ENCODE peak calls at places on chromosome 7, in eight cellular contexts. D is neural progenitor cell; L is mammary epithelial cell; I is CD8-positive, alpha-beta T cell; H is A549; N is AG04450; X is colonic mucosa; B is left ventricle myocardium inferior. J is an unnamed sample.

GRCh38 chr7:90828601-90829000 is 232.5 kb downstream of the CDK14 start:
- DNase-seq in H (no peak), D (no peak), X (no peak), L (peak), B (no peak), N (no peak), I (no peak), J (no peak)

GRCh38 chr7:77802557-77803410 is 4.2 kb downstream of the PHTF2 start:
- DNase-seq in H (no peak), X (no peak), I (no peak), L (no peak), D (no peak), N (no peak), B (no peak), J (no peak)

GRCh38 chr7:36132025-36132424 is 21.0 kb upstream of the EEPD1 start:
- DNase-seq in X (no peak), B (no peak), N (no peak), L (no peak), D (no peak), I (no peak), H (no peak), J (no peak)

GRCh38 chr7:139871820-139872219 is 42.8 kb downstream of the TBXAS1 start:
- DNase-seq in L (no peak), B (no peak), H (no peak), N (no peak), D (no peak), X (no peak), I (no peak), J (no peak)

GRCh38 chr7:68043546-68043945 is 1046.9 kb downstream of the TYW1 start:
- DNase-seq in B (no peak), D (no peak), I (no peak), H (no peak), L (no peak), N (no peak), X (no peak), J (no peak)

GRCh38 chr7:4694653-4695335 is 12.7 kb downstream of the FOXK1 start:
- DNase-seq in H (no peak), N (peak), B (peak), X (no peak), I (no peak), L (no peak), D (no peak), J (no peak)

GRCh38 chr7:26440253-26440992 is 148.8 kb downstream of the SNX10 start:
- DNase-seq in D (no peak), B (no peak), H (no peak), N (no peak), X (no peak), I (no peak), L (no peak), J (peak)

GRCh38 chr7:43569424-43569823 is 13.5 kb upstream of the STK17A start:
- DNase-seq in X (no peak), B (no peak), D (no peak), N (no peak), L (peak), H (no peak), I (no peak), J (no peak)

GRCh38 chr7:18420758-18421157 is 74.8 kb upstream of the HDAC9 start:
- DNase-seq in I (no peak), H (no peak), B (no peak), L (peak), X (no peak), D (no peak), N (no peak), J (peak)

GRCh38 chr7:154553711-154554265 is 449.1 kb downstream of the PAXIP1 start:
- DNase-seq in X (no peak), D (no peak), N (no peak), I (no peak), B (no peak), L (no peak), H (no peak), J (no peak)

GRCh38 chr7:118877187-118877586 is 652.7 kb downstream of the ANKRD7 start:
- DNase-seq in X (no peak), B (no peak), H (no peak), I (no peak), L (no peak), N (no peak), D (no peak), J (no peak)

GRCh38 chr7:101804642-101805401 is 12.6 kb upstream of the CUX1 start:
- DNase-seq in N (no peak), B (no peak), I (peak), L (peak), H (peak), D (peak), X (peak), J (peak)

GRCh38 chr7:38186593-38187314 is 8.7 kb downstream of the STARD3NL start:
- DNase-seq in X (no peak), D (no peak), H (no peak), L (peak), B (no peak), N (no peak), I (no peak), J (no peak)

GRCh38 chr7:30548762-30549344 is 44.2 kb upstream of the GGCT start:
- DNase-seq in H (peak), I (no peak), D (peak), X (peak), L (peak), B (peak), N (peak), J (peak)

GRCh38 chr7:102289051-102289450 is 2.4 kb downstream of the SH2B2 start:
- DNase-seq in D (no peak), B (no peak), I (no peak), X (no peak), N (no peak), H (no peak), L (no peak), J (no peak)

GRCh38 chr7:53504914-53505313 is 469.5 kb downstream of the POM121L12 start:
- DNase-seq in D (no peak), L (no peak), B (no peak), N (no peak), X (no peak), H (no peak), I (no peak), J (no peak)

GRCh38 chr7:95794917-95795515 is 22.7 kb downstream of the DYNC1I1 start:
- DNase-seq in L (no peak), D (peak), B (no peak), I (no peak), N (no peak), X (no peak), H (no peak), J (peak)

GRCh38 chr7:154776350-154776749 is 226.6 kb downstream of the PAXIP1 start:
- DNase-seq in B (no peak), N (no peak), H (no peak), I (no peak), D (no peak), L (no peak), X (no peak), J (no peak)

GRCh38 chr7:18866359-18867036 is 250.9 kb downstream of the TWIST1 start:
- DNase-seq in D (no peak), B (peak), N (peak), X (peak), I (no peak), L (peak), H (peak), J (no peak)

GRCh38 chr7:122038904-122039303 is 105.1 kb downstream of the AASS start:
- DNase-seq in D (no peak), N (no peak), L (no peak), H (no peak), X (no peak), B (no peak), I (no peak), J (no peak)

GRCh38 chr7:69166979-69167516 is 431.2 kb upstream of the AUTS2 start:
- DNase-seq in H (no peak), X (no peak), D (no peak), B (no peak), I (no peak), N (no peak), L (no peak), J (no peak)

GRCh38 chr7:138460649-138461607 is 869 bp downstream of the TRIM24 start:
- DNase-seq in H (peak), D (peak), I (peak), L (peak), B (peak), N (no peak), X (peak), J (peak)

GRCh38 chr7:37848297-37848696 is at the start of gene NME8:
- DNase-seq in L (no peak), H (no peak), B (no peak), N (no peak), D (no peak), I (no peak), X (no peak), J (no peak)

GRCh38 chr7:111914287-111914686 is 291.9 kb downstream of the DOCK4 start:
- DNase-seq in N (no peak), H (no peak), L (no peak), X (no peak), D (no peak), B (no peak), I (no peak), J (no peak)

GRCh38 chr7:113086431-113086888 is at the start of gene GPR85:
- DNase-seq in H (peak), I (no peak), D (peak), X (no peak), B (peak), L (peak), N (peak), J (peak)

GRCh38 chr7:95861041-95861440 is 88.7 kb downstream of the DYNC1I1 start:
- DNase-seq in L (no peak), D (no peak), H (no peak), X (no peak), N (no peak), I (no peak), B (no peak), J (no peak)

GRCh38 chr7:9030131-9030530 is 596.7 kb downstream of the NXPH1 start:
- DNase-seq in X (no peak), L (no peak), D (no peak), I (no peak), H (no peak), B (no peak), N (no peak), J (no peak)

DNA sequence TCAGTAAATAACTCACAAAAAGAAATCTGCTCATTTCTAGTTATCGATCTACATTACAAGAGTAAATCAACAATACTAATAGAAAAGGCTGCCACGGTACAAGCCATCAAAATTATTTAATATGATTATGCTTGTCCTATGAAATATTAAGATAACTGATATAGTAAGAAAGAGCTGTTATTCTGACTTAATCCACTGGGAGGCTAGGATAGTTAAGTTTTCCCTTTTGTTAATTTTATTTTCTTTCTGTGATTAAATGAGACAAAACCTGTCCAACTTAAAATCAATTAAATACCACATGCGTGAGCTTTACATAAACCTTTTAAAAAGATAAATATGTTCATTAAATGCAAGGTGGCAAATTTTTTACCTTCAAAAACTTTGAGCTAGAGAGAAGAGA is 114.8 kb downstream of the LMBR1 start:
- DNase-seq in B (no peak), N (no peak), L (no peak), I (no peak), D (no peak), X (no peak), H (no peak), J (no peak)
- TF ChIP-seq CTCF in B (no peak), N (peak), L (no peak), I (no peak), D (peak), X (no peak), H (no peak), J (no peak)

GRCh38 chr7:2115739-2116065 is 117.0 kb downstream of the MAD1L1 start:
- DNase-seq in D (no peak), H (no peak), I (no peak), B (peak), L (no peak), N (no peak), X (no peak), J (no peak)

GRCh38 chr7:2116086-2116810 is 116.5 kb downstream of the MAD1L1 start:
- DNase-seq in I (no peak), D (no peak), H (no peak), B (peak), X (no peak), L (peak), N (no peak), J (no peak)

GRCh38 chr7:2112261-2113203 is 120.2 kb downstream of the MAD1L1 start:
- DNase-seq in I (no peak), L (no peak), X (no peak), H (no peak), N (no peak), B (no peak), D (no peak), J (no peak)

GRCh38 chr7:2114926-2115738 is 117.6 kb downstream of the MAD1L1 start:
- DNase-seq in B (no peak), N (no peak), I (no peak), D (no peak), L (no peak), H (no peak), X (no peak), J (no peak)

GRCh38 chr7:2114052-2114451 is 118.7 kb downstream of the MAD1L1 start:
- DNase-seq in D (no peak), B (no peak), X (no peak), I (no peak), L (peak), N (peak), H (no peak), J (no peak)
- H3K27ac ChIP-seq in D (no peak), B (no peak), X (no peak), I (no peak), L (no peak), N (peak), H (no peak), J (no peak)

GRCh38 chr7:151681726-151682125 is 162.0 kb upstream of the RHEB start:
- DNase-seq in H (no peak), I (no peak), X (no peak), B (no peak), L (no peak), N (no peak), D (no peak), J (no peak)

GRCh38 chr7:151684408-151685175 is 164.9 kb upstream of the RHEB start:
- DNase-seq in D (no peak), I (no peak), H (no peak), B (no peak), N (no peak), L (no peak), X (no peak), J (no peak)

GRCh38 chr7:151682831-151683614 is 163.3 kb upstream of the RHEB start:
- DNase-seq in D (no peak), H (no peak), B (no peak), L (no peak), N (no peak), X (no peak), I (no peak), J (no peak)

GRCh38 chr7:151686016-151686766 is 166.5 kb upstream of the RHEB start:
- DNase-seq in D (no peak), L (no peak), B (no peak), N (no peak), X (no peak), I (no peak), H (no peak), J (no peak)

GRCh38 chr7:151683615-151684407 is 164.1 kb upstream of the RHEB start:
- DNase-seq in L (no peak), X (no peak), B (no peak), D (no peak), N (no peak), I (no peak), H (no peak), J (no peak)
- H3K4me3 ChIP-seq in L (no peak), X (no peak), B (no peak), D (no peak), N (no peak), I (no peak), H (no peak), J (no peak)

GRCh38 chr7:89728550-89728949 is 425.7 kb upstream of the STEAP1 start:
- DNase-seq in B (no peak), L (no peak), I (no peak), X (no peak), H (no peak), N (no peak), D (no peak), J (no peak)

GRCh38 chr7:89726548-89726947 is 427.7 kb upstream of the STEAP1 start:
- DNase-seq in N (no peak), B (no peak), I (no peak), X (no peak), D (no peak), L (no peak), H (no peak), J (no peak)

GRCh38 chr7:89731751-89732150 is 422.5 kb upstream of the STEAP1 start:
- DNase-seq in N (no peak), I (no peak), D (no peak), L (no peak), X (no peak), B (no peak), H (no peak), J (no peak)
- TF ChIP-seq CTCF in N (no peak), I (no peak), D (no peak), L (no peak), X (no peak), B (no peak), H (no peak), J (no peak)

GRCh38 chr7:156616269-156617202 is 24.0 kb upstream of the RNF32 start:
- DNase-seq in D (peak), H (no peak), N (no peak), L (no peak), B (no peak), I (no peak), X (peak), J (no peak)
- H3K27ac ChIP-seq in D (no peak), H (no peak), N (no peak), L (no peak), B (no peak), I (no peak), X (no peak), J (no peak)

GRCh38 chr7:150515248-150515647 is 576 bp downstream of the GIMAP7 start:
- DNase-seq in B (no peak), X (no peak), L (no peak), H (no peak), D (no peak), N (no peak), I (peak), J (no peak)
- H3K4me3 ChIP-seq in B (peak), X (peak), L (no peak), H (no peak), D (no peak), N (no peak), I (peak), J (no peak)

J was measured in WERI-Rb-1.